ENCODE peak calls at places on chromosome 1, in six cellular contexts. J, Y, M, Q, G and H are unnamed samples.

GRCh38 chr1:171585715-171586114 is 36.3 kb upstream of the MYOCOS start:
- DNase-seq in M (no peak), J (no peak), Y (no peak), Q (no peak), G (no peak), H (no peak)

GRCh38 chr1:89125571-89126233 is at the start of gene GBP2:
- DNase-seq in Y (no peak), J (peak), Q (no peak), G (no peak), M (peak), H (no peak)

GRCh38 chr1:237324226-237324625 is 282.2 kb downstream of the RYR2 start:
- DNase-seq in Q (no peak), Y (no peak), J (no peak), M (no peak), G (no peak), H (no peak)

GRCh38 chr1:181504294-181505115 is 21.2 kb downstream of the CACNA1E start:
- DNase-seq in Q (peak), M (no peak), G (no peak), J (peak), Y (peak), H (no peak)

GRCh38 chr1:15714438-15715136 is 21.5 kb upstream of the SLC25A34 start:
- DNase-seq in Q (no peak), G (no peak), M (peak), J (no peak), Y (no peak), H (no peak)

GRCh38 chr1:33326690-33327300 is 5.9 kb upstream of the A3GALT2 start:
- DNase-seq in G (peak), M (no peak), Y (no peak), Q (no peak), J (no peak), H (no peak)

GRCh38 chr1:62905309-62905708 is 121.4 kb downstream of the ATG4C start:
- DNase-seq in M (no peak), Y (no peak), Q (no peak), G (no peak), J (no peak), H (no peak)

GRCh38 chr1:46394108-46394871 is at the start of gene FAAH:
- DNase-seq in Q (peak), G (peak), Y (peak), J (peak), M (peak), H (peak)

GRCh38 chr1:21911205-21912001 is 25.7 kb downstream of the HSPG2 start:
- DNase-seq in J (no peak), M (peak), Y (no peak), Q (no peak), G (no peak), H (no peak)

GRCh38 chr1:205448540-205449253 is 7.1 kb downstream of the BLACAT1 start:
- DNase-seq in G (no peak), Y (peak), M (no peak), Q (no peak), J (no peak), H (no peak)

GRCh38 chr1:16181887-16182719 is 26.2 kb upstream of the EPHA2 start:
- DNase-seq in M (peak), Y (peak), J (no peak), G (peak), Q (no peak), H (no peak)

GRCh38 chr1:181548491-181548890 is 65.2 kb downstream of the CACNA1E start:
- DNase-seq in M (peak), J (no peak), Q (no peak), Y (no peak), G (no peak), H (no peak)

GRCh38 chr1:172144445-172145060 is 275.9 kb upstream of the C1orf105 start:
- DNase-seq in Y (no peak), M (peak), J (no peak), Q (peak), G (peak), H (no peak)

GRCh38 chr1:169111472-169111871 is 5.0 kb downstream of the ATP1B1 start:
- DNase-seq in J (no peak), Y (no peak), G (no peak), M (no peak), Q (no peak), H (no peak)

GRCh38 chr1:186152227-186152944 is 222.7 kb downstream of the TPR start:
- DNase-seq in M (peak), J (no peak), Y (peak), Q (no peak), G (no peak), H (no peak)

GRCh38 chr1:199857103-199857502 is 170.4 kb upstream of the NR5A2 start:
- DNase-seq in M (peak), Y (no peak), J (no peak), G (no peak), Q (no peak), H (peak)

GRCh38 chr1:116717318-116717717 is 36.9 kb upstream of the CD2 start:
- DNase-seq in J (no peak), G (no peak), M (no peak), Y (no peak), Q (no peak), H (no peak)

GRCh38 chr1:7536891-7537591 is 234.1 kb upstream of the VAMP3 start:
- DNase-seq in G (peak), Q (peak), J (no peak), M (no peak), Y (no peak), H (peak)

GRCh38 chr1:116544588-116545358 is 26.1 kb downstream of the CD58 start:
- DNase-seq in G (no peak), Q (no peak), Y (no peak), M (no peak), J (no peak), H (no peak)

GRCh38 chr1:214452152-214452806 is 99.1 kb downstream of the PTPN14 start:
- DNase-seq in M (no peak), J (no peak), Y (no peak), G (no peak), Q (no peak), H (no peak)

GRCh38 chr1:60068393-60069045 is 5.1 kb downstream of the C1orf87 start:
- DNase-seq in Q (no peak), J (no peak), M (peak), Y (no peak), G (no peak), H (no peak)

GRCh38 chr1:234698624-234699023 is 88.6 kb upstream of the IRF2BP2 start:
- DNase-seq in Y (no peak), Q (no peak), G (no peak), J (no peak), M (no peak), H (peak)

GRCh38 chr1:17250601-17251000 is 1.7 kb downstream of the PADI3 start:
- DNase-seq in J (no peak), M (no peak), G (no peak), Y (no peak), Q (no peak), H (peak)

GRCh38 chr1:228455715-228456114 is 31.5 kb upstream of the RNF187 start:
- DNase-seq in Q (no peak), M (no peak), J (no peak), Y (no peak), G (no peak), H (no peak)
- TF ChIP-seq CTCF in Q (peak), M (peak), J (no peak), Y (peak), G (no peak), H (no peak)

GRCh38 chr1:54982739-54983138 is 2.3 kb downstream of the TMEM61 start:
- DNase-seq in M (no peak), Q (no peak), J (no peak), Y (no peak), G (no peak), H (no peak)
- TF ChIP-seq CTCF in M (no peak), Q (peak), J (no peak), Y (peak), G (no peak), H (no peak)

GRCh38 chr1:155223017-155223416 is 14.5 kb downstream of the MTX1 start:
- DNase-seq in G (no peak), Y (no peak), J (no peak), M (no peak), Q (no peak), H (no peak)

GRCh38 chr1:155226910-155227260 is 18.4 kb downstream of the MTX1 start:
- DNase-seq in Y (peak), Q (peak), G (peak), J (no peak), M (peak), H (no peak)

GRCh38 chr1:155226188-155226909 is 17.9 kb downstream of the MTX1 start:
- DNase-seq in G (peak), Y (peak), M (peak), J (peak), Q (peak), H (peak)

GRCh38 chr1:155227261-155228095 is 19.0 kb downstream of the MTX1 start:
- DNase-seq in G (peak), Q (peak), M (peak), Y (peak), J (peak), H (peak)

DNA sequence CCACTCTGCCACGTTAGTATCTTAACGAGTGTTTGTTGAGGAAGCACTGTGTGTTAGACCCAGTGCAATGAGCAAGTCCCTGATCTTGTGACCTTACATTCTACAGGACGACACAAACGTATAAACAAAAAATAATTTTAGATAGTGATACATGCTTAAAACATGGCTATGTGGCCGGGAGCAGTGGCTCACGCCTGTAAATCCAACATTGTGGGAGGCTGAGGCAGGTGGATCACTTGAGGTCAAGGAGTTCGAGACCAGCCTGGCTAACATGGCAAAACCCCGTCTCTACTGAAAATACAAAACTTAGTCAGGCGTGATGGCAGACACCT is 19.6 kb downstream of the MTX1 start:
- DNase-seq in J (no peak), G (no peak), Y (no peak), M (no peak), Q (no peak), H (no peak)
- TF ChIP-seq CTCF in J (no peak), G (no peak), Y (peak), M (no peak), Q (no peak), H (no peak)

GRCh38 chr1:119326251-119326650 is 42.3 kb upstream of the HAO2 start:
- DNase-seq in J (no peak), M (no peak), Q (no peak), G (no peak), Y (no peak), H (no peak)

GRCh38 chr1:119329521-119329920 is 39.1 kb upstream of the HAO2 start:
- DNase-seq in J (no peak), Q (no peak), M (no peak), Y (no peak), G (no peak), H (no peak)

GRCh38 chr1:119327066-119327435 is 41.5 kb upstream of the HAO2 start:
- DNase-seq in G (no peak), Y (peak), M (peak), J (no peak), Q (no peak), H (no peak)

GRCh38 chr1:119330062-119330939 is 38.3 kb upstream of the HAO2 start:
- DNase-seq in M (peak), G (no peak), Q (no peak), Y (no peak), J (no peak), H (no peak)

GRCh38 chr1:119327436-119328155 is 41.0 kb upstream of the HAO2 start:
- DNase-seq in J (peak), Q (peak), G (peak), Y (peak), M (peak), H (no peak)
- TF ChIP-seq CTCF in J (peak), Q (peak), G (peak), Y (peak), M (peak), H (peak)

GRCh38 chr1:149936076-149936991 is at the start of gene MTMR11:
- DNase-seq in G (no peak), Q (no peak), M (peak), Y (peak), J (no peak), H (no peak)

GRCh38 chr1:149934326-149934725 is 2.4 kb downstream of the MTMR11 start:
- DNase-seq in Q (no peak), Y (no peak), G (no peak), M (no peak), J (no peak), H (no peak)

GRCh38 chr1:149937779-149938178 is 1.1 kb upstream of the MTMR11 start:
- DNase-seq in Q (no peak), G (no peak), Y (no peak), J (no peak), M (peak), H (no peak)

GRCh38 chr1:149940427-149940826 is 3.7 kb upstream of the MTMR11 start:
- DNase-seq in Y (no peak), Q (no peak), J (no peak), M (no peak), G (no peak), H (no peak)

DNA sequence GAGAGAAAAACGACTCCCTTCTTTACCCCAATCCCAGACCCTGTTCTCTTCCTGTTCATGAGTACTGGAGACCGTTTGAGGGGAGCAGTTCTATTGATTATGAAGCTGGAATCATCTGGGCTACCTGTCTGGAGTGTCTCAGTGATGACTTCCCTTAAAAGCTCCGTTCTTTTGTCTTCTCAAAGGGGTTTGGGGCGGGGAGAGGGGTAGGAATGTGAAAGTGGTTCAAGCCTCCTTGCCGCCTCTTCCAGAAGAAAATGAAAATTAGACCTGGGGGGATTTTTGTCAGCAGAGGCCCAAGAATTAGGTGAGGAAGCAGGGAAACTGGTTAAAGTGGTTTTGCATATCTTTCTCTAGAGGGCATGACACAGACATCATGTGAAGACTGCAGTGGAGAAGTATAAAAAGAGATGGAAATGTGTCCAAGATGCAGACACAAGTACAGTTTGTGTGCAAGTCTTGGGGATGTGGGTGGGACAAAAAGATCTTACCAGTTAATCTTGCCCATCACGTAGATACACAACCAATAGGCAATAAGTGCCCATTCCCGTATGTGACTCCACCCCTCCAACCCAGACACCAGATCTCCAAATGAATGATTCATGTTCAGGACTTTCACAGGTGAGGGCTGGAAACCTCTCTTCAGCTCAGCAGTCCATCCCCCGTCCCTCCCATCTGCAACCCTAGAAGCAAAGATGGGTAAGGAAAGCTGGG is 470 bp upstream of the MTMR11 start:
- DNase-seq in M (peak), J (no peak), Y (no peak), Q (no peak), G (no peak), H (no peak)
- TF ChIP-seq CTCF in M (peak), J (no peak), Y (no peak), Q (no peak), G (no peak), H (no peak)

GRCh38 chr1:165152109-165152508 is 204.4 kb downstream of the LMX1A start:
- DNase-seq in Y (no peak), G (no peak), M (no peak), J (no peak), Q (no peak), H (no peak)

GRCh38 chr1:165153182-165153581 is 203.3 kb downstream of the LMX1A start:
- DNase-seq in Y (no peak), M (no peak), Q (no peak), J (no peak), G (no peak), H (no peak)

GRCh38 chr1:165147799-165148198 is 208.7 kb downstream of the LMX1A start:
- DNase-seq in J (no peak), Y (no peak), M (no peak), Q (no peak), G (no peak), H (no peak)

GRCh38 chr1:165152727-165153126 is 203.8 kb downstream of the LMX1A start:
- DNase-seq in J (no peak), Y (peak), Q (no peak), G (no peak), M (no peak), H (no peak)
- TF ChIP-seq CTCF in J (no peak), Y (peak), Q (peak), G (no peak), M (no peak), H (no peak)

DNA sequence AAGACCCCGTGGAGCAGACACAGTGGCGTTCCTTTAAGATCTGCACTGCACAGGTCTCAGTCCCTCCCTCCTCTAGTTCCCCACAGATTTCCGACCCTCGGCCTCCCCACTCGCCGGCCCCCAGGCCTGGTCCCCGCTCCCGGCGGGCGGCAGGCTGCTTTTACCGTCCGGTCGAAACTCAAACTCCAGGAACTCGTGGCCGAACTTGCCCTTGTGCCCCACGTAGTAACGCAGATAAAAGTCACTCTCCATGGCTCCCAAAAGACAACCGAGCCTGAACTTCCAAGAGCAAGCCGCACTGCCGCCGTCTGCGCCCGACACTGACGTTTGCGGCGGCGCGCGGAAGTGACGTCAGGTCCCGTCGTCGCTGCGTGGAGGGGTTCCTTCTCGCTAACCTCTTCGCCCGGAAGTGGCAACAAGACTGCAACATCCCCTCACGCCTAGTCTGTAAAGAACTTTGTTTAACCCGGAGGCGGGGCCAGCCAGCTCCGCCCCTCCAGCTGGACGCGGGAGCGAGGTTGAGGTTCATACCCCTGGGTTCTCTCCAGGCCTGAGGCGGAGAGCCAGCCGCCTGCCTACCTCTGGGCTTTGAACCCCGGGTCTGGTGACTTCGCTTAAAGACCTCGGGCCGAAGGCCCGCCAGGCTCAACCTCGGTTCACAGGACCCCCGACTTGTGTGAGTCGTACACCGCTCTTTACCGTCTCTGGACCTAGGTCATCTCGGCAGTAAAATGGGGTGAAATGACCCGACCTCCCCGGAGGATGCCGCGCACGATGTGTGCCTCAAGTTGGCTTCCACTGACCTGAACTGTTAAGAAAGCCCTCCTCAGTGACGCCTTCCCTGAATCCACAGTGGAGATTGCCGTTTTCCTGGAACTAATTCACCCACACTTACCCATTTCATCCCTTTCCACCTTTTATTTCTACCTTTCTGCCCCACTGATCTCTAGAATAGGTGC is at the start of gene MAGOH:
- DNase-seq in Q (peak), Y (peak), J (peak), G (peak), M (peak), H (peak)
- TF ChIP-seq CTCF in Q (no peak), Y (no peak), J (no peak), G (no peak), M (no peak), H (no peak)

GRCh38 chr1:219415433-219415832 is 197.5 kb downstream of the ZC3H11B start:
- DNase-seq in M (no peak), Q (no peak), G (no peak), J (no peak), Y (no peak), H (no peak)

GRCh38 chr1:219415915-219416314 is 197.0 kb downstream of the ZC3H11B start:
- DNase-seq in J (no peak), G (no peak), Q (no peak), M (no peak), Y (no peak), H (no peak)

GRCh38 chr1:219419135-219419534 is 193.8 kb downstream of the ZC3H11B start:
- DNase-seq in Q (no peak), Y (no peak), M (no peak), G (no peak), J (no peak), H (no peak)

GRCh38 chr1:219417610-219418009 is 195.3 kb downstream of the ZC3H11B start:
- DNase-seq in M (no peak), G (no peak), Q (no peak), Y (no peak), J (no peak), H (no peak)

GRCh38 chr1:219416598-219417238 is 196.2 kb downstream of the ZC3H11B start:
- DNase-seq in G (no peak), Y (peak), Q (peak), M (peak), J (peak), H (peak)
- TF ChIP-seq CTCF in G (peak), Y (peak), Q (peak), M (peak), J (peak), H (peak)

GRCh38 chr1:220275430-220275829 is 3.2 kb upstream of the RAB3GAP2 start:
- DNase-seq in J (no peak), M (no peak), G (no peak), Q (no peak), Y (no peak), H (no peak)
- TF ChIP-seq CTCF in J (no peak), M (no peak), G (no peak), Q (no peak), Y (no peak), H (no peak)